ENCODE peak calls at places on chromosomes 6 and 20, in five cellular contexts. D, V, L, J and G are unnamed samples.

GRCh38 chr6:28634758-28635546 is 109.3 kb downstream of the GPX5 start:
- DNase-seq in D (no peak), L (peak), V (no peak), J (no peak), G (no peak)

GRCh38 chr6:133130863-133131262 is 110.3 kb upstream of the EYA4 start:
- DNase-seq in D (peak), L (peak), V (no peak), J (peak), G (no peak)

GRCh38 chr20:17699931-17700351 is at the start of gene BANF2:
- DNase-seq in J (no peak), V (no peak), D (no peak), L (no peak), G (no peak)

GRCh38 chr6:170096803-170097504 is 193.9 kb downstream of the DLL1 start:
- DNase-seq in V (no peak), D (peak), J (peak), L (peak), G (no peak)

GRCh38 chr6:20564777-20565176 is 30.5 kb downstream of the CDKAL1 start:
- DNase-seq in J (no peak), D (no peak), L (no peak), V (no peak), G (peak)

GRCh38 chr6:97644353-97644752 is 361.3 kb upstream of the MMS22L start:
- DNase-seq in V (no peak), J (no peak), D (no peak), L (no peak), G (no peak)

GRCh38 chr6:136846046-136846445 is 23.7 kb downstream of the PEX7 start:
- DNase-seq in L (no peak), D (no peak), J (no peak), V (no peak), G (peak)

GRCh38 chr6:107956586-107957164 is 1.3 kb downstream of the SEC63 start:
- DNase-seq in J (no peak), D (no peak), L (no peak), V (no peak), G (no peak)

GRCh38 chr20:47686545-47686944 is 98.7 kb downstream of the SULF2 start:
- DNase-seq in V (no peak), J (peak), D (no peak), L (no peak), G (no peak)

GRCh38 chr20:43911066-43911465 is 3.6 kb upstream of the TOX2 start:
- DNase-seq in L (no peak), J (no peak), D (no peak), V (no peak), G (no peak)

GRCh38 chr6:134902074-134902861 is 47.6 kb downstream of the ALDH8A1 start:
- DNase-seq in L (no peak), J (no peak), V (no peak), D (no peak), G (no peak)

GRCh38 chr6:27494103-27494502 is 21.2 kb upstream of the ZNF184 start:
- DNase-seq in D (no peak), L (no peak), V (no peak), J (no peak), G (no peak)

GRCh38 chr6:27494987-27495385 is 22.1 kb upstream of the ZNF184 start:
- DNase-seq in D (no peak), L (no peak), V (no peak), J (no peak), G (no peak)

GRCh38 chr6:27492776-27493175 is 19.9 kb upstream of the ZNF184 start:
- DNase-seq in V (no peak), L (no peak), J (no peak), D (no peak), G (no peak)

GRCh38 chr6:27500177-27500576 is 27.3 kb upstream of the ZNF184 start:
- DNase-seq in L (no peak), V (no peak), D (no peak), J (no peak), G (no peak)

GRCh38 chr6:27495386-27496135 is 22.7 kb upstream of the ZNF184 start:
- DNase-seq in L (no peak), J (peak), V (no peak), D (no peak), G (no peak)
- TF ChIP-seq CTCF in L (no peak), J (no peak), V (no peak), D (no peak), G (no peak)

DNA sequence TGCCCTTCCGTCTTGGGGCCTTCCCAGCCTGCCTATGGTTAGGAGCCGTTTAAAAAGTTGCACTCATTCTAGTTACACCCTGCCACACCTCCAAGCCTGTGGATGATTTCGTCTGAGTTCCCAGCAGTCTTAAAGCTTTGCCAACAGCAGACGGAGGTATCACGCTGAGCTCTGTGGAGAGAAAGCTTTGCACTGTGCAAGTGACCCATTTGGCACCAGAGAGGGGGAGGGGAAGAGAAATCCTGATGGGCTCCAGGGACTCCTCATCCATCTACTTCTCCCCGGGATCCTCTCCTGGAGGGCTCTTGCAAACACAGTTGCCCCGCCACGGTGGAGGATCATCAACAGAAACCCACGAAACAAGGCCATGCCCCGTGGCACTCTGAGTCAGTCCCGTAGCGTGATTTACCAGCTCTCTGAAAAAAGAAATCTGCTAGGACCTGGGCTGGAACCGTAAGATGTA is 98.8 kb upstream of the CITED2 start:
- DNase-seq in L (no peak), V (no peak), D (no peak), J (peak), G (no peak)
- H3K27ac ChIP-seq in L (peak), V (no peak), D (peak), J (peak), G (no peak)

GRCh38 chr6:148240866-148241477 is 101.7 kb upstream of the SASH1 start:
- DNase-seq in J (no peak), D (no peak), L (no peak), V (no peak), G (no peak)
- TF ChIP-seq CTCF in J (no peak), D (no peak), L (no peak), V (no peak), G (no peak)

DNA sequence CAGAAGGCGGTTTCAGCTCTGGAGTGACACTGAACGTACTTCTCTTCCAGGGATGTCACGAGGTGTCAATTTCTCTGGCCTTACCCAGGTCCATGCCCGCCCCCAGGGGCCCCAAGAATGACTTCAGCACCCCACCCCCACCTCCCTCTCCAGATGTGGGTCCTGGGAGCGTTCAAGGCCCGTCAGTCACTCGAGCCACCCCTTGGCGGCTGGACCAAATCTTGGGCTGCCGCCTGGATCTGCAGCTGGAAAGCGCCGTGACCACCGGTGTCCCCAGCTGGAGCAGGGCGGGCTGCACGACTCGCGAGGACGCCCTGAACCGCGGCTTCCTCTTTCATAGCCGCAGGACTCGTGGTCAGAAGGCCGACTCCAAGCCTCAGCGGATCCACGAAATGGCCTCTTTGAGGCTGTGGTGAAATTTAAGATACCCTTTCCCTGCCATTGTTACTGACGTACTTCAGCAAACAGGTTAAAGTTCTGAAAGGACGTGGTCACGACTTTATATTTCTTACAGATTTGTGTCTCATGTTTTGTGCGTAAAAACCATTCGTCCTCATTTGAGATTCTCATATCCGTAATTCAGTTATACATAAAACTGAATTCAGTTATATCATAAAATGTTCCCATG is 29.3 kb downstream of the TRIM38 start:
- DNase-seq in J (peak), L (peak), D (peak), V (peak), G (peak)
- H3K27ac ChIP-seq in J (peak), L (peak), D (peak), V (peak), G (peak)

DNA sequence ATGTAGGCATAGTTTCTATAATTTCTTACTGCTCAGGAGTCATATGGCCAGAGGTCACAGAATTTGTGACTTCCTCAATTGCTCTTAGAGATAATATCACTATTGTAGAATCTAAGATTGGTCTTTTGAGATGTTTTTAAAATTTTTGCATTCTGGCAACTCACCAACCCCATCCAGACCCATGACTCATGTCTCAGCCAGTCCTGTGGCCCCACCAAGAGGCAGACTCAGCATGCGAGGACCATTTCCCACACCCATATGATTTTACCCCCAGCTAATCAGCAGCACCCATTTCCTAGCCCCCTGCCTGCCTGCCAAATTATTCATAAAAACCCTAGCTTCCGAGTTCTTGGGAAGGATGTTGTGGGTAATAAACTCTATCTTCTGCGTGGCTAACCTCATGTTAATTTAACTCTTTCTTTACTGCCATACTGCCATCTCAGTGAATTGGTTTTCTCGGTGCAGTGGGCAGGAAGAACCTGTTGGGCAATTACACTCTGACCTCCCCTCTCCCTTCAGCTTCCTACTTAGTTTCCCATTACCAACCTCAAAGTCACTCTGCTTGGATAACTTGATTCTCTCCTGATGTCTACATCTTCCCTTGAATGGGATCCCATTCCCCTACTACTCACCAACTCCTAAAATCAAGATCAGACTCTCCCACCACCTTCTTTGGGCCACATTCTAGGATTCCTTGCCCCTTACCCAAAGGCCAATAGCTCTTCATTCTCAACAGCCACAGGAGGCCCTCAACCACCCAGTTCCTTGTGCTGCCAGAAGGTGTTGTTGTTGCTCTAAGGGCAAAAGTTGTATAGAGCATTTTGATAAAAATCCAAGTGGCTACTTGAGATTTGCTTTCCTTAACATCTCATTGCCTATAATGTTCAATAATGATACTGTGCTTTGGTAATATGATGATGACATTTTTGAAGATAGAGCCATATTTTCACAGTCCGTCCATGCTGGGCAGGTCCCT is 16.2 kb upstream of the IYD start:
- DNase-seq in J (no peak), D (no peak), V (no peak), L (no peak), G (no peak)
- TF ChIP-seq CTCF in J (no peak), D (no peak), V (no peak), L (no peak), G (no peak)

GRCh38 chr6:13012977-13013680 is 296.6 kb downstream of the PHACTR1 start:
- DNase-seq in D (peak), J (no peak), L (peak), V (no peak), G (no peak)
- H3K27ac ChIP-seq in D (no peak), J (no peak), L (peak), V (no peak), G (no peak)